ENCODE peak calls at places on chromosomes 7 and 10, in five cellular contexts. G is breast epithelium, Z is lower leg skin, T is brain microvascular endothelial cell, R is neural progenitor cell. D is an unnamed sample.
A peak's percentile ranks its signal among the peaks of the same experiment; 100 is the strongest.

GRCh38 chr10:70967591-70968588 is 79.5 kb upstream of the PCBD1 start:
- DNase-seq in G (no peak), Z (no peak), T (peak; percentile 4), R (peak; percentile 68), D (peak; percentile 76)

GRCh38 chr10:44973323-44974081 is 5.1 kb downstream of the DEPP1 start:
- DNase-seq in G (no peak), Z (no peak), T (no peak), R (no peak), D (peak; percentile 45)

GRCh38 chr7:143287321-143287934 is 723 bp upstream of the CASP2 start:
- DNase-seq in G (no peak), Z (no peak), T (no peak), R (no peak), D (no peak)

GRCh38 chr10:111297351-111297848 is 220.6 kb downstream of the ADRA2A start:
- DNase-seq in G (no peak), Z (no peak), T (peak; percentile 63), R (peak; percentile 32), D (no peak)

GRCh38 chr7:11830582-11831382 is 1.2 kb downstream of the THSD7A start:
- DNase-seq in G (no peak), Z (no peak), T (no peak), R (no peak), D (no peak)

GRCh38 chr10:3239066-3239919 is 66.7 kb upstream of the PITRM1 start:
- DNase-seq in G (peak; percentile 53), Z (peak; percentile 66), T (peak; percentile 44), R (peak; percentile 71), D (peak; percentile 74)

GRCh38 chr7:112302566-112302965 is 96.1 kb downstream of the ZNF277 start:
- DNase-seq in G (no peak), Z (no peak), T (no peak), R (no peak), D (no peak)

GRCh38 chr10:13614530-13615332 is 28.0 kb downstream of the PRPF18 start:
- DNase-seq in G (no peak), Z (no peak), T (peak; percentile 62), R (peak; percentile 32), D (no peak)

GRCh38 chr7:105173586-105173985 is 159.6 kb downstream of the KMT2E start:
- DNase-seq in G (no peak), Z (no peak), T (no peak), R (no peak), D (no peak)

GRCh38 chr7:45594780-45595535 is 20.8 kb downstream of the ADCY1 start:
- DNase-seq in G (no peak), Z (no peak), T (no peak), R (no peak), D (no peak)

GRCh38 chr10:58438340-58438739 is 53.1 kb downstream of the TFAM start:
- DNase-seq in G (no peak), Z (no peak), T (peak; percentile 22), R (no peak), D (no peak)

GRCh38 chr10:34727595-34728033 is 87.5 kb downstream of the PARD3 start:
- DNase-seq in G (peak; percentile 53), Z (no peak), T (no peak), R (no peak), D (no peak)

DNA sequence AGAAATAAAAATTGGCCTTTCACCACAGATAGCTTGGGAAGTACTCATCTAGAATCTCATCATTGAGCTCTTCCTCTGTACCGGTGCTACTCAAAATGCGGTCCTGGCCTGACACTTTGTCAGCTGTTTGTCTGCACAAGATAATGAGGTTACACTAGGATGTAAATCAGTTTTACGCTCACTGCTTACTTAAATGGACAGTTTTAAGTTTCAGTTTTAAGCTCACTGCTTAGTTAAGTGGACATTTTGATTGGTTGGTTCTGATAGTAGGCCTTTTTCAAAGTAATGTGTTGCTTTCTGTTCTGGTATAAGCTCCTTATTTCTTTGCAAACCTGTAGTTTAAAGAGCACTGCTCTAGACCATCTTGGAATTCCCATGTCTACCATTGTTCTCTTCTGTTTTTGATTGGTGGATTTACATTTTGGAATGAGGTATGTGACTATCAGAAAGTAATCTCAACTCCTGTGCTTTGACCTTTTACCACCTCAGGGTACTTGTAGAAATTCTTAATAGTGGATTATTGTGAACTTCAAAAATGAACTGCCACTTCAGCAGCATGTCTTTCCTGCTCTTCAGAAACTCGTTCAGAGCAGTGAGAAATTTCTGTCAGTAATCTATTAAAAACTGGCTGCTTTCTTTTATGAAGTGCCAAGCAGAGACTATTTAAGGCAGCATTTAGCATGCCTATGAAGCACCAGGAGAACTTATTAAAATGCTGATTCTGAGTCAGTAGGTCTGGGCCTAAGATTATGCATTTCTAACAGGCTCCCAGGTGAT is 55.0 kb downstream of the C1GALT1 start:
- DNase-seq in G (no peak), Z (no peak), T (no peak), R (peak; percentile 13), D (no peak)
- TF ChIP-seq CTCF in G (no peak), Z (no peak), T (no peak), R (no peak), D (no peak)

DNA sequence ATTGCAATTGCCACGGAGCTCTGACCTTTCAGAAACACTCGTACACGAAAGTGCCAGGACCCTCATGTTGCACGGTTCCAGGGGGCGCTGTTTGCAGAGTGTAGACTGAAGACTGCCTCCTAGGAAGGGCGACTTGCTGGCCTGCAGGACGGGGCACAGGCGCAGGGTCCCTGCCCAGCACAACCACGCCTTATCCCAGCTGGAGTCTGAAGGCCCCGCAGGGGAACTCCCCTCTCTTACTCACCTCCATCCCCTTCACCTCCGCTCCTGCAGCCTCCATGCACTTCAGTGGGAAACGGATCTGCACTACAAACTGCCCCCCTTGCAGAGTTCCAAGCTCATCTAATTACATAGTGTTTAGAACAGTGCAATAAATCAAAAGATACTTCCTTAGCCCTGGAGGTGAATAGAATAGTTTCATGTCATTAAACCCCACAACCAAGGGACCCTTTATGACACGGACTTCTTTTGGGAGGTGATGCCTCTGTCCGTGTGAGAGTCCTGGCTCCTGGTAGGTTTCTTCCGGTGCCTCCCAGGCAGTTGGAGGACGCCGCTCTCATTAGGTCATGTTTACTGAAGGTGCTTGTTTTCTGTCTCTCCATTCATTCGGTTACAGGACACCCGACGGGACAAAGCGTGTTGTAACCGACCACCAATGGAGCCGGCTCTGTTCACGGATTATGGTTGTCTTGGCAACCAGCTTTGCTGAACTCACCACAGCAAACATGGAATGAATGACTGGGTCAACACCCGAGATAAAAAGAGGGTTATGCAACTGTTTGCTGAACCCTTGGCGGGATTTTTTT is 262.2 kb downstream of the BAMBI start:
- DNase-seq in G (peak; percentile 49), Z (peak; percentile 34), T (peak; percentile 97), R (peak; percentile 97), D (no peak)
- TF ChIP-seq CTCF in G (no peak), Z (no peak), T (peak; percentile 69), R (peak; percentile 82), D (peak; percentile 13)

GRCh38 chr7:37448637-37449331 is at the start of gene ELMO1:
- DNase-seq in G (peak; percentile 55), Z (peak; percentile 67), T (peak; percentile 33), R (peak; percentile 92), D (peak; percentile 90)
- TF ChIP-seq CTCF in G (peak; percentile 61), Z (no peak), T (peak; percentile 39), R (peak; percentile 61), D (peak; percentile 38)

DNA sequence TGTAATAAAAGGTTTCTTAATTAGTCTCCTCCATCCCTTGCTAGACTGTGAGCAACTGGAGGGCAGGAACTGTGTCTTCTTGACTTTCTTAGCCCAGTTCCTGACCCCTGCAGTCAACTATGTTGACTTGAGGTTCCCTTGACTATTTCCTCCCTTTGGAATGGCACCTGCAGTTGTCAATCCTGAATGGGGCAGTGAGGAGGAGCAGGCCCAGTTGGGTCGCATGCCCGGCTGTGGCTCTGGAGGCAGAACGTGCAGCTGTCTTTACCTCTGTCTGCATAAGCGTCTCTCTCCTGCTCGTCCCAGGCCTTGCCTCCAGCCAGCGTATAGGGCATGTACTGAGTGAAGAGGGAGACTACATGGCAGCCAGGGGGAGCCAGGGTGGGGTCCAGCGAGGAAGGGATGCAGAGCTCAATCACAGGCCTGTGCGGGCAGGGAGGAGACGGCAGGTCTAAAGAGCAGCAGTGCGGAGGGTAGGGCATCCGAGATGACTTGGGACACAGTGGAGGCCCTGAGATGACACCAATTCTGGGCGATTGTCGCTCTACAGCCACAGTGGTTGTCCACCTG is 26.8 kb downstream of the PYROXD2 start:
- DNase-seq in G (no peak), Z (no peak), T (no peak), R (peak; percentile 16), D (no peak)
- TF ChIP-seq CTCF in G (no peak), Z (no peak), T (peak; percentile 34), R (peak; percentile 8), D (no peak)

GRCh38 chr10:283916-284356 is 148.7 kb downstream of the ZMYND11 start:
- DNase-seq in G (no peak), Z (no peak), T (no peak), R (no peak), D (peak; percentile 71)
- TF ChIP-seq CTCF in G (no peak), Z (no peak), T (no peak), R (no peak), D (no peak)

DNA sequence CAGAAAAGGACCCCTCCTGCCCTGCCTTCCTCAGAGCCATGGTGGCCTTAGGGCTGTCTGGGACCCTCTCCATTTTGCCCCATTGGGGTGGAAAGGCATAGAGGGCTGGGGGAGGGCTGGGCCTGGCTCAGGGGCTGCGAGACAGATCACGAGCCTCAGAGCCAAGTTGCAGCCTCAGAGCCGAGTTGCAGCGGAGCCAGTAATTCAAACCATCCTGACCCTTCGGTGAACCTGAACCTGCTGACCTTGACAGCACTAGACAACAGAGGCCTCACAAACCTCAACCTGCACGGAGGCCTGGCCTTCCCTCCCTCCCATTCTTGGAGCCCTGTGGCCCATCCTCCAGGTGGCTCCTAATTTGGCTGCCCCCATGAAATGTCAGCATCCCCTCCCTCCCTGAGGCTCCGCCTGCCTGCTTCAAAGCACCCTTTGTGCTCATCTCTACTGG is 45.4 kb downstream of the PAX2 start:
- DNase-seq in G (no peak), Z (no peak), T (no peak), R (no peak), D (no peak)
- TF ChIP-seq CTCF in G (no peak), Z (no peak), T (no peak), R (no peak), D (no peak)

GRCh38 chr10:11959966-11960365 is 82.6 kb downstream of the UPF2 start:
- DNase-seq in G (no peak), Z (no peak), T (no peak), R (no peak), D (no peak)
- TF ChIP-seq CTCF in G (no peak), Z (no peak), T (no peak), R (no peak), D (no peak)